ENCODE peak calls at places on chromosome 1, in six cellular contexts. P is CD8-positive, alpha-beta T cell; H is RWPE2; F is heart right ventricle; I is left lung; E is upper lobe of right lung. D is an unnamed sample. For H3K4me1, the result is how much of the 10 kb centered on the place peaks cover.

GRCh38 chr1:38736399-38736798 is 123.2 kb downstream of the RRAGC start:
- ATAC-seq in P (no peak), H (no peak), F (no peak), I (no peak), E (no peak), D (no peak)

GRCh38 chr1:65949230-65949626 is 156.5 kb downstream of the PDE4B start:
- ATAC-seq in P (no peak), H (no peak), F (no peak), I (peak), E (peak), D (no peak)

GRCh38 chr1:10064416-10065343 is 31.9 kb downstream of the UBE4B start:
- ATAC-seq in P (no peak), H (peak), F (no peak), I (no peak), E (no peak), D (no peak)

GRCh38 chr1:160539896-160540858 is 17.1 kb upstream of the SLAMF6 start:
- ATAC-seq in P (peak), H (peak), F (peak), I (peak), E (peak), D (no peak)

GRCh38 chr1:12416101-12416500 is 186.3 kb downstream of the VPS13D start:
- ATAC-seq in P (no peak), H (no peak), F (no peak), I (no peak), E (peak), D (no peak)

GRCh38 chr1:195828322-195828721 is 779.9 kb downstream of the KCNT2 start:
- ATAC-seq in P (no peak), H (no peak), F (no peak), I (no peak), E (no peak), D (no peak)

GRCh38 chr1:67674260-67675011 is 10.6 kb upstream of the GADD45A start:
- ATAC-seq in P (peak), H (no peak), F (peak), I (peak), E (peak), D (peak)

GRCh38 chr1:8293141-8293540 is 24.8 kb upstream of the SLC45A1 start:
- ATAC-seq in P (no peak), H (no peak), F (no peak), I (peak), E (peak), D (no peak)

GRCh38 chr1:178238722-178239510 is 145.0 kb downstream of the RASAL2 start:
- ATAC-seq in P (no peak), H (peak), F (no peak), I (peak), E (peak), D (no peak)

GRCh38 chr1:162391790-162392563 is 10.4 kb downstream of the C1orf226 start:
- ATAC-seq in P (no peak), H (no peak), F (no peak), I (peak), E (peak), D (no peak)

GRCh38 chr1:204465469-204466415 is 28.9 kb downstream of the PIK3C2B start:
- ATAC-seq in P (no peak), H (no peak), F (peak), I (peak), E (peak), D (no peak)
- H3K4me1 ChIP-seq in P (under half), H (under half), F (half or more), I (under half), E (half or more), D (half or more)

DNA sequence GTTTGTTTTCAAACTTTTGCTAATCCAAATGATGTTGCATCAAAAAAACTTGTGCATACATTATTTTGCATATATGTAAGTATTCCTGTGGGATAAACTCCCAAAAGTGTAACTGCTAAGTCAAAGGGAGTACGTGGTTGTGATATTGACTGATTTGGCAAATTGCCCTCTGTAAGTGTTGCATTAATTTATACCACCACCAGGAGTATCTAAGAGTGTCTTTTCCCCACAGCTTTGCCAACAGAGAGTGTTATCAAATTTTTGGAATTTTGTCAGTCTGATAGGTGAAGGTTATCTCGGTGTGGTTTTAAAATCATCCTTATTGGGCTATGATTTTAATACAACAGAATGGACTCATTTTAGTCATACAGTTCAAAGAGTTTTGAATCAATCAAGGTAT is 30.1 kb upstream of the PARP1 start:
- ATAC-seq in P (peak), H (no peak), F (no peak), I (no peak), E (no peak), D (no peak)
- TF ChIP-seq CTCF in P (peak), H (no peak), F (no peak), I (no peak), E (peak), D (no peak)

GRCh38 chr1:229027622-229028182 is 243.2 kb upstream of the RAB4A start:
- ATAC-seq in P (peak), H (peak), F (no peak), I (peak), E (peak), D (no peak)
- H3K4me1 ChIP-seq in P (under half), H (under half), F (under half), I (half or more), E (under half), D (under half)

GRCh38 chr1:58783993-58784757 is at the start of gene JUN:
- ATAC-seq in P (peak), H (peak), F (peak), I (peak), E (peak), D (peak)
- TF ChIP-seq CTCF in P (no peak), H (no peak), F (peak), I (no peak), E (no peak), D (peak)

DNA sequence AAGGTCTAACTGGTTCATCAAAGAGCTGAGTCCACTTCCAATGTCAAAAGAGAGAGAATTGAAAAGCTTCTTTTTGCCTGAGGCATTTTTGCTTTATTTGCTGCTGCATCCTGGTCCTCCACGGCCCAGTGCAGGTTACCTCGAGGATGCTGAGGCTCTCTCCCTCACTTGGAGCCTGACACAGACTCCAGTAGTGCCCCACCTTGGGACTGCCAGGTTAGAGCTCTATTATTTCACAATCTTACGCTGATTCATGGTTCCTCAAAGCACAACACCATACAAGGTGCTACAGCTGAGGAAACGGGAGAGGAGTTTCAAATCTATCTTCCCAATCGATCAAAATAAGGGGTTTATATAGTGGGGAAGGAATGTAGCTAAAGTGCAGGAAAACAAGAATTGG is 13.6 kb upstream of the PLPPR4 start:
- ATAC-seq in P (no peak), H (peak), F (no peak), I (no peak), E (no peak), D (no peak)
- H3K4me1 ChIP-seq in P (under half), H (under half), F (under half), I (under half), E (under half), D (under half)

DNA sequence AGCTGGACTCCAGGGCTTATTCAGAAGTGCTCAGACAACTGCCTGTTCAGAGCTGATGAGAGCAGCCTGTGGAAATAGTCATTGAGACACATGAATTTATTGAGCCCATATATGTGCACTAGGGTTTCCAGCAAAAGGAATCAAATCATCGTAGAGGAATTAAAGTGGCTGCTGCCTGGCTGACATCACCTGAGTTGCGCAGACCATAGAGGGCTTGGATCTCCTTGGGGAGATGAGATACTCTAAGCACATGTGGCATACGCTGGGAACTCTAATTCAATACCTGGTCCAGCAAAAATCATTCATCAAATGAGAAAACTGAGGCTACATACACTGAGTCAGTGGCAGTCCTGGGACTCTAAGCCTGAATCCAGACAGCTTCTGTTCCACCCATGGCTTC is 736.3 kb downstream of the PTPRU start:
- ATAC-seq in P (no peak), H (no peak), F (no peak), I (no peak), E (no peak), D (no peak)
- TF ChIP-seq CTCF in P (no peak), H (no peak), F (no peak), I (no peak), E (no peak), D (no peak)

DNA sequence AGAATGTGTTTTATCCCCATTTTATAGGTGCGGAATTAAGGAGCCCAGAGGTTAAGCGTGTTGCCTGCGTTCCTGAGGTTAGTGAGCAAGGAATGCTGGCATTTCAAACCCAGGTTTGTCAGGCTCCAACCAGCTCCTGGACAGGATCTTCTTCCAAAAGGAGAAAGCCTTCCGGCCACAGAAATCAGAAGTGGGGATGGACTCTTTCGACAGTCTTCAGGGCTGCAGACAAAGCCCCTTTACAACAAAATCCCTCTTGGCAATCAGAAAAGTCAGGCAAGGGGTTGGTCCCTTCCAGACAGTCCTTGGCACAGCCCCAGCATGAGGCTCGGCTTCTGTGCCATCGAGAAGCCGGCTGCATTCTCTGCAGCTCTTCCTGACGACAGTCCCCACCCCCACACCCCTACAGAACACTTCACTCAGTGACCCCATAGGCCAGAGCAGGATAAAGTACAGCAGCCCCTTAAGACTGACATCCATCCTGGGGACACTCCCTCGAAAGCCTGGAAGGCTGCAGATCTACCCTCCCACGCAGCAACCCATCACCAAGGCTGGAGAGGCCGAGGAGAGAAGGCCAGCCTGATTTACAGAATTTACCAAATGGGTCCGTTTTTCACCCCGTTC is 82.1 kb downstream of the SSBP3 start:
- ATAC-seq in P (no peak), H (no peak), F (peak), I (peak), E (no peak), D (peak)
- H3K4me1 ChIP-seq in P (under half), H (under half), F (half or more), I (under half), E (half or more), D (half or more)

GRCh38 chr1:24779689-24780464 is 34.6 kb downstream of the CLIC4 start:
- ATAC-seq in P (no peak), H (no peak), F (no peak), I (peak), E (peak), D (no peak)
- TF ChIP-seq CTCF in P (no peak), H (peak), F (no peak), I (no peak), E (peak), D (no peak)

GRCh38 chr1:27592191-27592590 is 11.8 kb downstream of the AHDC1 start:
- ATAC-seq in P (no peak), H (no peak), F (no peak), I (no peak), E (no peak), D (no peak)

GRCh38 chr1:27595597-27595996 is 8.3 kb downstream of the AHDC1 start:
- ATAC-seq in P (peak), H (no peak), F (no peak), I (no peak), E (no peak), D (no peak)

GRCh38 chr1:27594542-27595510 is 9.1 kb downstream of the AHDC1 start:
- ATAC-seq in P (peak), H (peak), F (no peak), I (no peak), E (no peak), D (no peak)

GRCh38 chr1:27592600-27593340 is 11.2 kb downstream of the AHDC1 start:
- ATAC-seq in P (no peak), H (no peak), F (peak), I (no peak), E (no peak), D (no peak)

GRCh38 chr1:27593341-27594326 is 10.3 kb downstream of the AHDC1 start:
- ATAC-seq in P (no peak), H (no peak), F (no peak), I (no peak), E (no peak), D (no peak)
- H3K4me1 ChIP-seq in P (under half), H (under half), F (half or more), I (half or more), E (half or more), D (half or more)

GRCh38 chr1:109922326-109922725 is 11.7 kb downstream of the CSF1 start:
- ATAC-seq in P (no peak), H (no peak), F (no peak), I (no peak), E (no peak), D (no peak)

GRCh38 chr1:109923946-109924275 is 13.3 kb downstream of the CSF1 start:
- ATAC-seq in P (no peak), H (no peak), F (no peak), I (no peak), E (no peak), D (no peak)

GRCh38 chr1:109925159-109925990 is 14.7 kb downstream of the CSF1 start:
- ATAC-seq in P (no peak), H (no peak), F (no peak), I (no peak), E (no peak), D (no peak)

GRCh38 chr1:109924316-109924715 is 13.7 kb downstream of the CSF1 start:
- ATAC-seq in P (no peak), H (no peak), F (no peak), I (no peak), E (no peak), D (no peak)

GRCh38 chr1:109923131-109923945 is 12.7 kb downstream of the CSF1 start:
- ATAC-seq in P (no peak), H (no peak), F (no peak), I (peak), E (peak), D (no peak)
- TF ChIP-seq CTCF in P (no peak), H (peak), F (peak), I (no peak), E (peak), D (peak)

D was measured in gastroesophageal sphincter.